ENCODE peak calls at places on chromosome 17, in eight cellular contexts. N is renal cortical epithelial cell, B is breast epithelium, G is T47D, H is neural crest cell, O is cardiac muscle cell, D is T-helper 9 cell, M is globus pallidus. R is an unnamed sample.

GRCh38 chr17:42362245-42362961 is 25.8 kb downstream of the STAT3 start:
- DNase-seq in N (peak; percentile 40), B (no peak), G (no peak), H (no peak), O (no peak), D (no peak), M (no peak), R (no peak)

GRCh38 chr17:28086519-28086918 is 44.0 kb downstream of the NLK start:
- DNase-seq in N (peak; percentile 50), B (no peak), G (no peak), H (no peak), O (no peak), D (no peak), M (no peak), R (no peak)

GRCh38 chr17:8598913-8599312 is 31.6 kb downstream of the MYH10 start:
- DNase-seq in N (no peak), B (no peak), G (no peak), H (no peak), O (no peak), D (no peak), M (no peak), R (no peak)

GRCh38 chr17:40004712-40005111 is 10.5 kb upstream of the CSF3 start:
- DNase-seq in N (no peak), B (no peak), G (no peak), H (no peak), O (no peak), D (no peak), M (no peak), R (no peak)

GRCh38 chr17:40622509-40622928 is 25.1 kb downstream of the SMARCE1 start:
- DNase-seq in N (no peak), B (no peak), G (no peak), H (no peak), O (no peak), D (no peak), M (no peak), R (no peak)

GRCh38 chr17:57629470-57629869 is 115.6 kb downstream of the CCDC182 start:
- DNase-seq in N (no peak), B (no peak), G (no peak), H (no peak), O (no peak), D (no peak), M (no peak), R (no peak)

GRCh38 chr17:47604268-47604927 is 45.3 kb upstream of the KPNB1 start:
- DNase-seq in N (no peak), B (no peak), G (no peak), H (no peak), O (peak; percentile 49), D (no peak), M (no peak), R (no peak)

GRCh38 chr17:36608794-36609497 is 7.6 kb downstream of the MRM1 start:
- DNase-seq in N (peak; percentile 52), B (no peak), G (peak; percentile 73), H (peak; percentile 22), O (peak; percentile 77), D (no peak), M (no peak), R (no peak)

GRCh38 chr17:42288985-42289862 is 926 bp downstream of the STAT5A start:
- DNase-seq in N (no peak), B (no peak), G (no peak), H (no peak), O (no peak), D (peak; percentile 43), M (no peak), R (peak; percentile 33)

GRCh38 chr17:48048321-48049140 is at the start of gene NFE2L1:
- DNase-seq in N (peak; percentile 83), B (peak; percentile 86), G (peak; percentile 95), H (peak; percentile 67), O (peak; percentile 95), D (no peak), M (peak; percentile 80), R (no peak)

GRCh38 chr17:65057520-65058075 is 1.1 kb upstream of the GNA13 start:
- DNase-seq in N (peak; percentile 90), B (no peak), G (no peak), H (no peak), O (no peak), D (no peak), M (no peak), R (no peak)

GRCh38 chr17:33981713-33982601 is 273.1 kb upstream of the CCL2 start:
- DNase-seq in N (no peak), B (no peak), G (no peak), H (no peak), O (no peak), D (no peak), M (no peak), R (no peak)

GRCh38 chr17:18319604-18320256 is 4.6 kb downstream of the SMCR8 start:
- DNase-seq in N (peak; percentile 73), B (no peak), G (peak; percentile 68), H (peak; percentile 26), O (peak; percentile 77), D (no peak), M (peak; percentile 21), R (no peak)

GRCh38 chr17:32523017-32523680 is 36.4 kb downstream of the CDK5R1 start:
- DNase-seq in N (no peak), B (no peak), G (no peak), H (no peak), O (no peak), D (no peak), M (no peak), R (no peak)

GRCh38 chr17:17575360-17576251 is 15.9 kb downstream of the PEMT start:
- DNase-seq in N (peak; percentile 60), B (no peak), G (no peak), H (no peak), O (no peak), D (no peak), M (no peak), R (no peak)